ENCODE peak calls at places on chromosome 11, in seven cellular contexts. M is esophagus muscularis mucosa, S is astrocyte of the spinal cord, I is AG04449, N is neural progenitor cell, Z is SK-N-SH, C is heart left ventricle. L is an unnamed sample.

GRCh38 chr11:924406-925157 is 1.1 kb upstream of the AP2A2 start:
- DNase-seq in M (no peak), S (no peak), I (no peak), N (no peak), Z (peak; percentile 60), C (no peak), L (no peak)

GRCh38 chr11:911031-911889 is 650 bp upstream of the CHID1 start:
- DNase-seq in M (no peak), S (peak; percentile 73), I (no peak), N (peak; percentile 76), Z (no peak), C (peak; percentile 46), L (peak; percentile 44)

GRCh38 chr11:66080055-66080817 is 10.2 kb downstream of the PACS1 start:
- DNase-seq in M (no peak), S (peak; percentile 71), I (peak; percentile 52), N (no peak), Z (no peak), C (no peak), L (no peak)

GRCh38 chr11:125401746-125402145 is 94.3 kb downstream of the FEZ1 start:
- DNase-seq in M (no peak), S (no peak), I (no peak), N (peak; percentile 86), Z (no peak), C (no peak), L (no peak)

GRCh38 chr11:11622772-11623531 is 1.1 kb upstream of the GALNT18 start:
- DNase-seq in M (peak; percentile 80), S (no peak), I (no peak), N (no peak), Z (peak; percentile 9), C (no peak), L (no peak)

GRCh38 chr11:131868769-131869482 is 498.5 kb downstream of the NTM start:
- DNase-seq in M (no peak), S (peak; percentile 24), I (no peak), N (no peak), Z (no peak), C (no peak), L (no peak)

GRCh38 chr11:73640567-73640966 is 5.8 kb upstream of the PLEKHB1 start:
- DNase-seq in M (no peak), S (no peak), I (no peak), N (no peak), Z (no peak), C (no peak), L (no peak)

GRCh38 chr11:12704049-12704448 is 29.8 kb downstream of the TEAD1 start:
- DNase-seq in M (no peak), S (peak; percentile 75), I (peak; percentile 57), N (no peak), Z (no peak), C (no peak), L (no peak)

GRCh38 chr11:99020324-99021225 is at the start of gene CNTN5:
- DNase-seq in M (peak; percentile 92), S (peak; percentile 47), I (no peak), N (peak; percentile 85), Z (peak; percentile 55), C (peak; percentile 10), L (peak; percentile 49)

GRCh38 chr11:62242021-62242420 is at the start of gene SCGB1D2:
- DNase-seq in M (no peak), S (no peak), I (no peak), N (peak; percentile 15), Z (peak; percentile 6), C (peak; percentile 44), L (no peak)

GRCh38 chr11:22976146-22976545 is 115.9 kb upstream of the CCDC179 start:
- DNase-seq in M (no peak), S (peak; percentile 38), I (peak; percentile 16), N (no peak), Z (no peak), C (no peak), L (no peak)

GRCh38 chr11:122146475-122146874 is 30.5 kb upstream of the BLID start:
- DNase-seq in M (no peak), S (no peak), I (no peak), N (no peak), Z (no peak), C (no peak), L (no peak)

GRCh38 chr11:62547691-62548281 is 1.2 kb upstream of the AHNAK start:
- DNase-seq in M (no peak), S (no peak), I (no peak), N (peak; percentile 29), Z (no peak), C (peak; percentile 77), L (no peak)

GRCh38 chr11:75264971-75265370 is 24.4 kb downstream of the TPBGL start:
- DNase-seq in M (no peak), S (no peak), I (no peak), N (no peak), Z (no peak), C (no peak), L (no peak)

GRCh38 chr11:8092587-8093424 is 11.8 kb downstream of the TUB start:
- DNase-seq in M (no peak), S (peak; percentile 63), I (no peak), N (peak; percentile 77), Z (peak; percentile 90), C (peak; percentile 64), L (no peak)

GRCh38 chr11:61610905-61611304 is 30.0 kb upstream of the SYT7 start:
- DNase-seq in M (no peak), S (no peak), I (no peak), N (no peak), Z (no peak), C (peak; percentile 42), L (no peak)

GRCh38 chr11:117930668-117931330 is 1.6 kb upstream of the TMPRSS13 start:
- DNase-seq in M (no peak), S (no peak), I (no peak), N (no peak), Z (no peak), C (no peak), L (no peak)

GRCh38 chr11:31340903-31341572 is 28.5 kb downstream of the DCDC1 start:
- DNase-seq in M (no peak), S (peak; percentile 20), I (no peak), N (peak; percentile 49), Z (peak; percentile 12), C (no peak), L (no peak)

GRCh38 chr11:83285771-83286528 is at the start of gene CCDC90B:
- DNase-seq in M (peak; percentile 99), S (peak; percentile 98), I (peak; percentile 84), N (peak; percentile 98), Z (peak; percentile 89), C (peak; percentile 96), L (peak; percentile 81)

GRCh38 chr11:61551630-61552029 is 29.2 kb downstream of the SYT7 start:
- DNase-seq in M (no peak), S (no peak), I (no peak), N (no peak), Z (peak; percentile 60), C (peak; percentile 82), L (no peak)

GRCh38 chr11:33897761-33898403 is 6.0 kb upstream of the LMO2 start:
- DNase-seq in M (no peak), S (no peak), I (no peak), N (no peak), Z (no peak), C (no peak), L (no peak)

GRCh38 chr11:134120921-134121526 is 52.2 kb downstream of the JAM3 start:
- DNase-seq in M (no peak), S (no peak), I (no peak), N (no peak), Z (peak; percentile 61), C (peak; percentile 49), L (no peak)

GRCh38 chr11:5349550-5349949 is 1.8 kb upstream of the OR51B6 start:
- DNase-seq in M (no peak), S (no peak), I (no peak), N (no peak), Z (no peak), C (no peak), L (no peak)

GRCh38 chr11:61201476-61201875 is 1.8 kb upstream of the PGA3 start:
- DNase-seq in M (no peak), S (no peak), I (no peak), N (no peak), Z (no peak), C (no peak), L (no peak)

DNA sequence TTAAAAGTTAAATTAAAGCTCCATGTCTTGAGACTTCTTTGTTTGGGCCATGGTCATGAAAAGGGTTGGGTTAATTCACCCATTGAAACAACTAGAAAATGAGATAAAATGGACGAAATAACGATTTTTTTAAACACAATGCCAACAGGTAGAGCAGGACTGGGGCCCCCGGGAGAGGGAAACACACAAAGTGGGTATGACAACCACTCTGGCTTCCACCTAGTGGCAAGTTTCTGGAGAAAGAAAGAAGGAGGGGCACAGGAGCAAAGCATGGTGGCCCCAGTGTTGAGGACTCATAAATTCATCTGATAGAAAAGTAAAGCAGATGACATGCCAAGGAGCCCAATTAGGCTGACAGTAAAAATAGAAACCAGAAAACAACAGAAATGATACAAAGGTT is 68.4 kb downstream of the MYEOV start:
- DNase-seq in M (no peak), S (no peak), I (no peak), N (no peak), Z (no peak), C (no peak), L (peak; percentile 2)
- TF ChIP-seq CTCF in M (no peak), S (no peak), I (no peak), N (peak; percentile 12), Z (no peak), C (no peak), L (no peak)

GRCh38 chr11:14232652-14233051 is 126.3 kb downstream of the RRAS2 start:
- DNase-seq in M (no peak), S (no peak), I (no peak), N (peak; percentile 39), Z (peak; percentile 33), C (no peak), L (no peak)
- TF ChIP-seq CTCF in M (peak; percentile 8), S (peak; percentile 36), I (peak; percentile 31), N (peak; percentile 62), Z (peak; percentile 36), C (peak; percentile 7), L (peak; percentile 34)

GRCh38 chr11:26121466-26121865 is 210.5 kb upstream of the ANO3 start:
- DNase-seq in M (no peak), S (no peak), I (no peak), N (no peak), Z (no peak), C (no peak), L (no peak)

DNA sequence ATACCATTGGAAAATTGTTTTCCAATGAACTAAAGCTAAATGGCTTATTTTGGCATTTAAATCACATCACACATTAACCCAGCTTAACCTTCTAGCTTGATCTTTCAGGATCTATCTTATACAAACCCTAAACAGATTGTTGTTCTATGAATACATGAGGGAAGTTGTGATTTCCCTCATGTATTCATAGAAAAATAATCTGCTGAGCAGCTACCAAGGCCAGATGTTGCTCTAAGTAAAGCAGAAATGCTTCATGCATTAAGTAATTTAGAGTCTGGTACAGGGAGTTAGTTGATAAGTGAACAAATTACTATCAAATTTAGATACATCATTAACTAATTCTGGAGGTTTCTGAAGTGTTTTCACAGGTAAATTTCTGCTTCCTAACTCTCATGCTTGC is 204.6 kb upstream of the ANO3 start:
- DNase-seq in M (no peak), S (no peak), I (no peak), N (no peak), Z (no peak), C (no peak), L (no peak)
- TF ChIP-seq CTCF in M (no peak), S (no peak), I (no peak), N (no peak), Z (no peak), C (no peak), L (no peak)

DNA sequence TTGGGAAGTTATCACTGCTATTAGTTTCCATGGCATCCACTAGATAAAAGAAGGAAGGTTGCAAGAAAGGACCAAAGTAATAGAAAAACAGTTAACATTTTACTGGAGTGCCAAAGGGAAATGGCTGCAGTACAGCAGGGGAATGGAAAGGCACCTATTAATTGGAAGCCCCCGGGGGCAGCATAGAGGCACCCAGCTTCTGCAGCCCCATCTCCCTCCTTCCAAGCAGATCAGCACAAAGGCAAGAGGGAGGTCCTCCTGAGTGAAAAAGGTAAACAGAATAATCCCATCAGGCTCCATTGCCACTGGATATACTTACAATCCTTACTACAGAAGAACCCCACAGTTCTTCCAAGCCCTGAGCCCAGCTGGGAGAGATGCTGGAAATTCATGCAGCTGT is 887.1 kb downstream of the DLG2 start:
- DNase-seq in M (no peak), S (no peak), I (no peak), N (peak; percentile 5), Z (no peak), C (no peak), L (no peak)
- TF ChIP-seq CTCF in M (no peak), S (no peak), I (no peak), N (no peak), Z (no peak), C (no peak), L (no peak)

L was measured in progenitor cell of endocrine pancreas.